ENCODE peak calls at places on chromosome 2, in four cellular contexts. P is fibroblast of mammary gland, Y is BJ, R is cardiac muscle cell. S is an unnamed sample.

GRCh38 chr2:217071416-217071815 is 211.6 kb upstream of the TNP1 start:
- DNase-seq in P (peak; percentile 43), Y (no peak), R (no peak), S (no peak)

GRCh38 chr2:44170337-44170736 is 1.7 kb downstream of the PPM1B start:
- DNase-seq in R (no peak), Y (no peak), P (peak; percentile 64), S (peak; percentile 29)

GRCh38 chr2:133378386-133378785 is 189.9 kb downstream of the NCKAP5 start:
- DNase-seq in Y (no peak), P (no peak), R (no peak), S (no peak)

GRCh38 chr2:234754126-234754525 is 197.7 kb upstream of the SH3BP4 start:
- DNase-seq in Y (no peak), R (no peak), P (no peak), S (no peak)

GRCh38 chr2:28252308-28252707 is 140.3 kb upstream of the FOSL2 start:
- DNase-seq in Y (no peak), P (no peak), R (no peak), S (no peak)

GRCh38 chr2:174602741-174603140 is 5.1 kb upstream of the WIPF1 start:
- DNase-seq in R (no peak), P (peak; percentile 60), Y (no peak), S (no peak)

GRCh38 chr2:96241901-96242611 is 23.7 kb downstream of the TMEM127 start:
- DNase-seq in R (no peak), Y (peak; percentile 76), P (peak; percentile 74), S (peak; percentile 34)

GRCh38 chr2:178403671-178404379 is 47.1 kb downstream of the PRKRA start:
- DNase-seq in R (no peak), P (no peak), Y (no peak), S (no peak)

GRCh38 chr2:239803102-239803763 is 221.9 kb downstream of the NDUFA10 start:
- DNase-seq in R (no peak), Y (no peak), P (no peak), S (no peak)

GRCh38 chr2:6929196-6929874 is 12.1 kb downstream of the RNF144A start:
- DNase-seq in P (peak; percentile 57), R (no peak), Y (no peak), S (no peak)

GRCh38 chr2:101255501-101255900 is 2.8 kb downstream of the CNOT11 start:
- DNase-seq in R (no peak), Y (no peak), P (peak; percentile 36), S (no peak)

GRCh38 chr2:222303045-222303827 is 4.4 kb upstream of the PAX3 start:
- DNase-seq in Y (no peak), R (no peak), P (no peak), S (no peak)

GRCh38 chr2:221318751-221319150 is 253.4 kb downstream of the EPHA4 start:
- DNase-seq in Y (peak; percentile 31), P (no peak), R (no peak), S (no peak)

GRCh38 chr2:217108086-217108485 is 248.2 kb upstream of the TNP1 start:
- DNase-seq in P (no peak), Y (no peak), R (no peak), S (no peak)

GRCh38 chr2:46826898-46827245 is 88.7 kb downstream of the MCFD2 start:
- DNase-seq in R (no peak), P (no peak), Y (no peak), S (no peak)

GRCh38 chr2:151976945-151977353 is 121.9 kb downstream of the CACNB4 start:
- DNase-seq in R (no peak), P (no peak), Y (no peak), S (no peak)

GRCh38 chr2:8819194-8819593 is 18.2 kb downstream of the KIDINS220 start:
- DNase-seq in Y (no peak), P (peak; percentile 53), R (no peak), S (no peak)

GRCh38 chr2:60549250-60550150 is 4.0 kb downstream of the BCL11A start:
- DNase-seq in Y (no peak), P (no peak), R (peak; percentile 69), S (no peak)

GRCh38 chr2:176106636-176107539 is at the start of gene HOXD11:
- DNase-seq in Y (no peak), R (no peak), P (peak; percentile 72), S (no peak)

GRCh38 chr2:176110975-176111663 is 4.0 kb downstream of the HOXD11 start:
- DNase-seq in R (peak; percentile 75), P (peak; percentile 67), Y (no peak), S (no peak)

GRCh38 chr2:176109955-176110345 is 2.9 kb downstream of the HOXD11 start:
- DNase-seq in Y (no peak), P (no peak), R (no peak), S (no peak)

GRCh38 chr2:176107731-176108181 is 676 bp downstream of the HOXD11 start:
- DNase-seq in Y (no peak), R (no peak), P (no peak), S (no peak)

GRCh38 chr2:176109226-176109954 is 2.3 kb downstream of the HOXD11 start:
- DNase-seq in Y (no peak), R (no peak), P (no peak), S (no peak)
- H3K4me3 ChIP-seq in Y (no peak overlapping the region), R (no peak overlapping the region), P (no peak overlapping the region), S (no peak overlapping the region)

GRCh38 chr2:98446850-98447249 is 2.2 kb downstream of the INPP4A start:
- DNase-seq in P (no peak), Y (no peak), R (no peak), S (no peak)

GRCh38 chr2:98445708-98446577 is 1.3 kb downstream of the INPP4A start:
- DNase-seq in P (no peak), Y (no peak), R (no peak), S (no peak)

GRCh38 chr2:98452396-98453027 is 7.9 kb downstream of the INPP4A start:
- DNase-seq in P (no peak), Y (no peak), R (no peak), S (no peak)

GRCh38 chr2:98445167-98445522 is 487 bp downstream of the INPP4A start:
- DNase-seq in P (no peak), Y (no peak), R (no peak), S (no peak)

DNA sequence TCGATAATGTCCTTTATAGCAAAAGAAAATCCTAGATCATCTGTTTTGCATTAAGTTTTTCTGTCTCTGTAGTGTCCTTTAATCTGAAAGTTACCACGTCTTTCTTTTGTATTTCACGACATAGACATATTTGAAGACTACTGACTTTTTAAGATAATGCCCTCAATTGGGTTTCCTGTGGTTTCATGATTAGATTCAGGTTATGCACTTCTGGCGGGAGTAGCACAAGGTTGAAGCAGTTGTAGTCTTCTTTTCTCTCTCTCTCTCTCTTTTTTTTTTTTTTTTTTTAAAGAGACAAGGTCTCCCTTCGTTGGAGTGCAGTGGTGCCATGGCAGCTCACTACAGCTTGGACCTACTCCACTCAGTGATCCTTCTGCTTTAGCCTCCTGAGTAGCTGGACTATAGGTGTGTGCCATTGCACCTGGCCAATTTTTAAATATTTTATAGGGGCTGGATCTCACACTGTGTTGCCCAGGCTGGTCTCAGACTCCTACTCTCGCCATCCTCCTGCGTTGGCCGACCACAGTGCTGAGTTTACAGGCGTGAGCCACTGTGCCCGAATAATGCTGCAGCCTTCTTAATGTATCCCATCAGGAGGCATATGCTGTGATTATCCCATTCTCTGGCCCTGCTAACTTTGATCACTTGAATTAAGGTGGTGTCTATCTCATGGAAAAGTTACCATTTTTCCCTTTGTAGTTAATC is 3.9 kb downstream of the INPP4A start:
- DNase-seq in P (no peak), Y (no peak), R (no peak), S (no peak)
- H3K4me3 ChIP-seq in P (no peak overlapping the region), Y (no peak overlapping the region), R (no peak overlapping the region), S (no peak overlapping the region)

DNA sequence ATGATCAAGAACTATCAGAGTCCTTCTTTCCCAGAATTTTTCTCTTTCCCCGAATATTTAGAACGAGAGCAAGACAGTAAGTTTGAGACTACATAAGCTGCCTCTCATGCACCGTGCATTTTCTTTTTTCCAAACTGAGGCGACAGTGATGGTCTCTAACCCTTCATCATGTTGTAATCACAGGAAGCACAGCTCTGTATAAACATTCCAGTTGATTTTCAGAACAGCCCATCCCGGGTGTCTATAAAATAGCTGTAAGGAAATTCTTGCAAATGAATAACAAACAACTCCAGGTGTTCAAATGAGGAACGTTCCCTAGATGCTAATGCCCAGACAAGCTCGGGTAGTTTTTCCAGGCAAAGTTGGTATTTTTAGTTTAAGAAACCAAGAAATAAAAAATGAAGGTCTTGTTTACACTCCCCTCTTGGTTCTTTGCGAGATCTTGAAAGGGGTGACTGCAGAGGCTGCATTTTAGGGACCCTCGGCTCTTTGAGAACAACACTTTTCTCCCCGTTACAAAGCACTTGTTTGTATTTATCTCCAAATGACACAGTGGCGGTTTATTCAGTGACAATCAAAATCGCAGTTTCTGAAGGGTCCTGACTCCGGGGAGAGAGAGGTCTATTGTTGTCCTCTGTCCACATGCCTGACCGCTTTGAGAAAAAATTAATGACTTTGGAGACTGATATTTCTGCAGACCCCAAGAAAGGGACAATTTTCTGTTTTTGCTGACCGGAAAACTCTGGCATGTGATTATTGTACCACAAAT is 101.1 kb upstream of the NCK2 start:
- DNase-seq in R (no peak), Y (no peak), P (no peak), S (no peak)
- H3K4me3 ChIP-seq in R (no peak overlapping the region), Y (no peak overlapping the region), P (no peak overlapping the region), S (no peak overlapping the region)

DNA sequence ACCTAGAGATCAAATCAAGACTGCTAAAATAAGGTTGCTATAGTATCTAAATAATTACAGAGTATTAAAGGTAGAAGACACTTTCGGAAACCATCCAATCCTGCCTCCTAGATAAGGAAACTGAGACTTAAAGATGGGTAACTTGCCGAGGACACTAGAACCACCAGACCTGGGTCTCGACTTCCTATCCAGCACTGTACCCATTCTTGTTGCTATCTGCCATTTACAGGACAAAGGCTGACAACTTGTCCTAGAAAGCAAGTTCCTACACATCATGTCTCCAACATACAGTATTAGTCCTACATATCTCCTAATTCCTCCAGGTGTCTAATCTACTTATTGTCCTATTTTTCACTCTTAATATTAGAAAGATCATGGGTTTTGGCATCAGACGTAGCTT is 37.7 kb downstream of the TRAK2 start:
- DNase-seq in R (no peak), Y (no peak), P (no peak), S (no peak)
- H3K4me3 ChIP-seq in R (no peak overlapping the region), Y (no peak overlapping the region), P (no peak overlapping the region), S (no peak overlapping the region)

GRCh38 chr2:73827018-73827417 is 1.7 kb upstream of the STAMBP start:
- DNase-seq in R (peak; percentile 20), P (peak; percentile 69), Y (no peak), S (no peak)

GRCh38 chr2:73827660-73828388 is 937 bp upstream of the STAMBP start:
- DNase-seq in R (no peak), P (no peak), Y (no peak), S (no peak)

GRCh38 chr2:73828818-73829570 is at the start of gene STAMBP:
- DNase-seq in Y (peak; percentile 73), P (peak; percentile 95), R (peak; percentile 97), S (peak; percentile 72)

GRCh38 chr2:73830871-73831401 is 2.2 kb downstream of the STAMBP start:
- DNase-seq in R (no peak), P (peak; percentile 97), Y (peak; percentile 26), S (no peak)

GRCh38 chr2:73828389-73828817 is 358 bp upstream of the STAMBP start:
- DNase-seq in P (no peak), Y (no peak), R (no peak), S (no peak)
- H3K4me3 ChIP-seq in P (peak overlapping the region; percentile 72), Y (peak overlapping the region; percentile 81), R (peak overlapping the region; percentile 78), S (peak overlapping the region; percentile 82)